ENCODE peak calls at places on chromosomes 11 and 22, in nine cellular contexts. U is effector memory CD4-positive, alpha-beta T cell; O is GF-D8; S is esophagus squamous epithelium; F is neuronal stem cell; C is B cell; H is neural crest cell; T is stimulated activated CD4-positive, alpha-beta T cell treated with anti-CD3 and anti-CD28 coated beads, Interleukin-1b, Interleukin-23, amount 100 ng/mL, for 48 hours; G is neural progenitor cell. A is an unnamed sample.

GRCh38 chr22:37222440-37222971 is 10.2 kb upstream of the SSTR3 start:
- DNase-seq in U (no peak), O (peak), S (no peak), F (no peak), C (no peak), H (no peak), T (peak), G (no peak), A (no peak)

GRCh38 chr11:55607545-55607944 is at the start of gene OR4C11:
- DNase-seq in U (no peak), O (no peak), S (no peak), F (no peak), C (no peak), H (no peak), T (no peak), G (no peak), A (no peak)

GRCh38 chr11:105226062-105226461 is 86.5 kb upstream of the CARD18 start:
- DNase-seq in U (no peak), O (no peak), S (no peak), F (no peak), C (no peak), H (no peak), T (no peak), G (no peak), A (no peak)

GRCh38 chr11:19672591-19673206 is 39.9 kb upstream of the NAV2 start:
- DNase-seq in U (no peak), O (no peak), S (no peak), F (no peak), C (no peak), H (no peak), T (no peak), G (no peak), A (no peak)

GRCh38 chr11:65417702-65418430 is 4.7 kb upstream of the NEAT1 start:
- DNase-seq in U (no peak), O (no peak), S (no peak), F (no peak), C (peak), H (no peak), T (peak), G (no peak), A (peak)

GRCh38 chr22:48886604-48887393 is 940.9 kb downstream of the BRD1 start:
- DNase-seq in U (no peak), O (no peak), S (no peak), F (no peak), C (no peak), H (no peak), T (no peak), G (no peak), A (no peak)

GRCh38 chr11:110764485-110764884 is 52.2 kb upstream of the ARHGAP20 start:
- DNase-seq in U (no peak), O (no peak), S (no peak), F (no peak), C (no peak), H (no peak), T (no peak), G (no peak), A (no peak)

GRCh38 chr11:94557391-94557790 is 9.8 kb upstream of the PIWIL4 start:
- DNase-seq in U (no peak), O (no peak), S (no peak), F (no peak), C (no peak), H (no peak), T (no peak), G (no peak), A (no peak)

GRCh38 chr22:24051568-24051967 is 40.5 kb downstream of the CABIN1 start:
- DNase-seq in U (no peak), O (no peak), S (no peak), F (no peak), C (no peak), H (no peak), T (no peak), G (no peak), A (no peak)

GRCh38 chr11:72607101-72607468 is 67.1 kb downstream of the PDE2A start:
- DNase-seq in U (no peak), O (no peak), S (no peak), F (no peak), C (no peak), H (no peak), T (no peak), G (no peak), A (no peak)

GRCh38 chr11:105910095-105910715 is 111.8 kb downstream of the MSANTD4 start:
- DNase-seq in U (no peak), O (no peak), S (no peak), F (no peak), C (no peak), H (no peak), T (no peak), G (no peak), A (no peak)

GRCh38 chr11:15714641-15715399 is 600.1 kb downstream of the INSC start:
- DNase-seq in U (no peak), O (no peak), S (no peak), F (no peak), C (no peak), H (no peak), T (no peak), G (no peak), A (no peak)

GRCh38 chr11:96393753-96394348 is 4.0 kb downstream of the JRKL start:
- DNase-seq in U (no peak), O (no peak), S (no peak), F (no peak), C (peak), H (no peak), T (no peak), G (peak), A (peak)

GRCh38 chr11:109350091-109350490 is 71.9 kb upstream of the C11orf87 start:
- DNase-seq in U (no peak), O (no peak), S (no peak), F (no peak), C (no peak), H (no peak), T (no peak), G (no peak), A (no peak)

GRCh38 chr11:7637447-7638157 is 35.7 kb downstream of the CYB5R2 start:
- DNase-seq in U (no peak), O (no peak), S (no peak), F (no peak), C (no peak), H (no peak), T (no peak), G (no peak), A (no peak)

GRCh38 chr11:101187748-101188147 is 58.1 kb upstream of the PGR start:
- DNase-seq in U (no peak), O (no peak), S (no peak), F (no peak), C (no peak), H (no peak), T (no peak), G (no peak), A (no peak)

GRCh38 chr22:37749831-37750595 is 53.2 kb downstream of the TRIOBP start:
- DNase-seq in U (no peak), O (no peak), S (no peak), F (no peak), C (no peak), H (no peak), T (no peak), G (no peak), A (no peak)

GRCh38 chr11:3015796-3016195 is 23.7 kb upstream of the NAP1L4 start:
- DNase-seq in U (no peak), O (no peak), S (no peak), F (no peak), C (no peak), H (no peak), T (no peak), G (no peak), A (no peak)

GRCh38 chr22:28989484-28989883 is 72.1 kb downstream of the C22orf31 start:
- DNase-seq in U (no peak), O (no peak), S (no peak), F (no peak), C (no peak), H (no peak), T (no peak), G (no peak), A (no peak)

GRCh38 chr11:84212467-84213390 is 926.6 kb upstream of the CCDC90B start:
- DNase-seq in U (no peak), O (no peak), S (no peak), F (no peak), C (no peak), H (no peak), T (no peak), G (no peak), A (no peak)

GRCh38 chr22:23060612-23061400 is 9.5 kb upstream of the GNAZ start:
- DNase-seq in U (no peak), O (no peak), S (no peak), F (no peak), C (no peak), H (no peak), T (no peak), G (no peak), A (no peak)

GRCh38 chr22:44026630-44027511 is 2.8 kb downstream of the PARVB start:
- DNase-seq in U (peak), O (peak), S (peak), F (no peak), C (peak), H (no peak), T (peak), G (no peak), A (peak)

GRCh38 chr11:64970731-64971151 is 1.2 kb downstream of the MAJIN start:
- DNase-seq in U (no peak), O (no peak), S (no peak), F (no peak), C (no peak), H (no peak), T (peak), G (no peak), A (no peak)

GRCh38 chr22:39999144-39999757 is 4.5 kb downstream of the FAM83F start:
- DNase-seq in U (no peak), O (no peak), S (no peak), F (no peak), C (no peak), H (no peak), T (no peak), G (peak), A (no peak)

GRCh38 chr11:134730596-134731538 is 318.8 kb upstream of the B3GAT1 start:
- DNase-seq in U (no peak), O (no peak), S (no peak), F (no peak), C (no peak), H (no peak), T (no peak), G (no peak), A (no peak)

GRCh38 chr11:7020183-7020917 is at the start of the genes NLRP14 and ZNF214:
- DNase-seq in U (no peak), O (no peak), S (peak), F (peak), C (no peak), H (peak), T (no peak), G (peak), A (no peak)

GRCh38 chr11:119907934-119908760 is 179.1 kb upstream of the NECTIN1 start:
- DNase-seq in U (no peak), O (no peak), S (no peak), F (no peak), C (no peak), H (no peak), T (no peak), G (no peak), A (no peak)